ENCODE peak calls at places on chromosomes 4 and X, in six cellular contexts. O is activated T-cell treated with anti-CD3 and anti-CD28 coated beads, Interleukin-2, amount 50 U/mL, for 72 hours; C is cardiac fibroblast; W is T-helper 2 cell; Z is OCI-LY7; T is germinal center. M is an unnamed sample.

GRCh38 chrX:114924423-114924822 is 93.0 kb downstream of the IL13RA2 start:
- DNase-seq in W (no peak), O (no peak), T (no peak), C (no peak), Z (no peak), M (no peak)

GRCh38 chr4:132642196-132642817 is 506.8 kb upstream of the PCDH10 start:
- DNase-seq in Z (peak), T (no peak), W (no peak), O (no peak), C (peak), M (peak)

GRCh38 chr4:185080545-185080944 is 62.3 kb downstream of the HELT start:
- DNase-seq in W (no peak), Z (no peak), C (no peak), O (no peak), T (no peak), M (no peak)

GRCh38 chr4:52873861-52874343 is 11.8 kb downstream of the RASL11B start:
- DNase-seq in Z (no peak), T (no peak), W (no peak), C (no peak), O (no peak), M (peak)

GRCh38 chrX:17812763-17813162 is 48.3 kb downstream of the RAI2 start:
- DNase-seq in O (no peak), T (no peak), W (no peak), C (peak), Z (peak), M (no peak)

GRCh38 chr4:76420901-76421581 is at the start of gene CCDC158:
- DNase-seq in O (peak), C (no peak), T (no peak), Z (no peak), W (no peak), M (no peak)

GRCh38 chr4:185219551-185220344 is 10.3 kb downstream of the SNX25 start:
- DNase-seq in W (no peak), O (no peak), T (peak), C (peak), Z (peak), M (peak)

GRCh38 chrX:18582910-18583493 is 88.9 kb downstream of the RS1 start:
- DNase-seq in W (no peak), O (no peak), C (no peak), Z (no peak), T (no peak), M (peak)

GRCh38 chr4:71230258-71230594 is 108.6 kb upstream of the SLC4A4 start:
- DNase-seq in O (no peak), W (no peak), C (no peak), T (no peak), Z (no peak), M (peak)

GRCh38 chr4:770022-770421 is 55.9 kb downstream of the CPLX1 start:
- DNase-seq in C (peak), W (no peak), T (no peak), Z (no peak), O (no peak), M (no peak)

M was measured in astrocyte of the spinal cord.